ENCODE peak calls at places on chromosomes 13 and 19, in seven cellular contexts. C is naive B cell; H is Kasumi-1; K is AG04450; O is kidney; Y is stimulated activated CD4-positive, alpha-beta T cell treated with anti-CD3 and anti-CD28 coated beads, Interleukin-1b, Interleukin-23, amount 100 ng/mL, for 24 hours; Q is WERI-Rb-1. Z is an unnamed sample.

GRCh38 chr13:113176292-113176691 is 17.8 kb downstream of the PROZ start:
- DNase-seq in C (no peak), H (peak; percentile 18), K (no peak), O (no peak), Y (no peak), Q (no peak), Z (no peak)

GRCh38 chr19:5557691-5558090 is 10.1 kb downstream of the TINCR start:
- DNase-seq in C (no peak), H (no peak), K (no peak), O (no peak), Y (no peak), Q (no peak), Z (no peak)

GRCh38 chr19:51799311-51799997 is 4.5 kb downstream of the FPR3 start:
- DNase-seq in C (no peak), H (peak; percentile 74), K (peak; percentile 76), O (peak; percentile 92), Y (no peak), Q (no peak), Z (no peak)

GRCh38 chr13:65603160-65603559 is 1627.0 kb downstream of the PCDH9 start:
- DNase-seq in C (no peak), H (no peak), K (no peak), O (no peak), Y (no peak), Q (no peak), Z (no peak)

GRCh38 chr19:40305403-40305802 is 20.3 kb upstream of the AKT2 start:
- DNase-seq in C (peak; percentile 70), H (peak; percentile 89), K (peak; percentile 83), O (peak; percentile 81), Y (peak; percentile 60), Q (peak; percentile 76), Z (peak; percentile 91)

GRCh38 chr13:35857769-35858168 is 273.4 kb downstream of the DCLK1 start:
- DNase-seq in C (no peak), H (peak; percentile 2), K (no peak), O (no peak), Y (no peak), Q (no peak), Z (no peak)

GRCh38 chr13:110799246-110800236 is 86.0 kb downstream of the ING1 start:
- DNase-seq in C (no peak), H (peak; percentile 61), K (peak; percentile 86), O (peak; percentile 84), Y (no peak), Q (no peak), Z (no peak)

GRCh38 chr13:101398920-101399319 is 17.4 kb downstream of the NALCN start:
- DNase-seq in C (no peak), H (no peak), K (no peak), O (no peak), Y (no peak), Q (no peak), Z (no peak)

GRCh38 chr13:29859971-29860370 is 9.6 kb upstream of the UBL3 start:
- DNase-seq in C (no peak), H (no peak), K (no peak), O (no peak), Y (no peak), Q (no peak), Z (no peak)

GRCh38 chr13:48978942-48979601 is 3.4 kb downstream of the FNDC3A start:
- DNase-seq in C (no peak), H (peak; percentile 20), K (no peak), O (no peak), Y (no peak), Q (no peak), Z (peak; percentile 67)

GRCh38 chr19:58558066-58558622 is at the start of gene UBE2M:
- DNase-seq in C (no peak), H (no peak), K (no peak), O (peak; percentile 93), Y (no peak), Q (peak; percentile 63), Z (peak; percentile 66)

GRCh38 chr13:62337109-62337880 is 921.6 kb upstream of the PCDH20 start:
- DNase-seq in C (no peak), H (no peak), K (no peak), O (no peak), Y (no peak), Q (no peak), Z (peak; percentile 29)

GRCh38 chr19:47143322-47144073 is 12.9 kb downstream of the SAE1 start:
- DNase-seq in C (no peak), H (no peak), K (no peak), O (no peak), Y (no peak), Q (no peak), Z (no peak)

GRCh38 chr13:98466634-98467236 is 110.2 kb downstream of the STK24 start:
- DNase-seq in C (no peak), H (peak; percentile 33), K (no peak), O (peak; percentile 70), Y (no peak), Q (peak; percentile 89), Z (peak; percentile 59)

Z was measured in NAMALWA.